ENCODE peak calls at places on chromosomes 6 and 20, in four cellular contexts. One of them, this sample, is unnamed.

GRCh38 chr20:25191689-25192088 is 3.8 kb upstream of the ENTPD6 start:
- DNase-seq in cardiac muscle cell: peak
- DNase-seq in HFFc6: no peak
- DNase-seq in transverse colon: no peak
- DNase-seq in this sample: no peak

GRCh38 chr6:123777554-123777953 is 26.1 kb upstream of the NKAIN2 start:
- DNase-seq in cardiac muscle cell: peak
- DNase-seq in HFFc6: no peak
- DNase-seq in transverse colon: no peak
- DNase-seq in this sample: no peak

GRCh38 chr20:24779886-24780285 is 169.2 kb upstream of the CST7 start:
- DNase-seq in cardiac muscle cell: no peak
- DNase-seq in HFFc6: no peak
- DNase-seq in transverse colon: no peak
- DNase-seq in this sample: no peak

GRCh38 chr6:136471372-136471771 is 78.8 kb downstream of the MAP7 start:
- DNase-seq in cardiac muscle cell: peak
- DNase-seq in HFFc6: no peak
- DNase-seq in transverse colon: no peak
- DNase-seq in this sample: no peak

GRCh38 chr20:57678340-57678739 is 31.5 kb downstream of the PMEPA1 start:
- DNase-seq in cardiac muscle cell: no peak
- DNase-seq in HFFc6: no peak
- DNase-seq in transverse colon: peak
- DNase-seq in this sample: no peak

GRCh38 chr6:54737247-54737646 is 109.3 kb upstream of the FAM83B start:
- DNase-seq in cardiac muscle cell: no peak
- DNase-seq in HFFc6: no peak
- DNase-seq in transverse colon: no peak
- DNase-seq in this sample: no peak

GRCh38 chr20:11891827-11892521 is 25.7 kb upstream of the BTBD3 start:
- DNase-seq in cardiac muscle cell: peak
- DNase-seq in HFFc6: peak
- DNase-seq in transverse colon: peak
- DNase-seq in this sample: peak

GRCh38 chr6:13120483-13121482 is 207.6 kb downstream of the TBC1D7 start:
- DNase-seq in cardiac muscle cell: peak
- DNase-seq in HFFc6: no peak
- DNase-seq in transverse colon: no peak
- DNase-seq in this sample: no peak

GRCh38 chr6:132816665-132817064 is 2.3 kb downstream of the RPS12 start:
- DNase-seq in cardiac muscle cell: no peak
- DNase-seq in HFFc6: no peak
- DNase-seq in transverse colon: no peak
- DNase-seq in this sample: no peak

GRCh38 chr6:122400121-122400450 is 634 bp downstream of the HSF2 start:
- DNase-seq in cardiac muscle cell: no peak
- DNase-seq in HFFc6: peak
- DNase-seq in transverse colon: no peak
- DNase-seq in this sample: no peak

GRCh38 chr6:77425676-77426075 is 37.6 kb downstream of the HTR1B start:
- DNase-seq in cardiac muscle cell: peak
- DNase-seq in HFFc6: no peak
- DNase-seq in transverse colon: no peak
- DNase-seq in this sample: no peak

GRCh38 chr6:77425216-77425615 is 38.1 kb downstream of the HTR1B start:
- DNase-seq in cardiac muscle cell: peak
- DNase-seq in HFFc6: no peak
- DNase-seq in transverse colon: no peak
- DNase-seq in this sample: no peak

GRCh38 chr6:77430506-77430905 is 32.8 kb downstream of the HTR1B start:
- DNase-seq in cardiac muscle cell: no peak
- DNase-seq in HFFc6: no peak
- DNase-seq in transverse colon: no peak
- DNase-seq in this sample: no peak

GRCh38 chr6:77424761-77425160 is 38.5 kb downstream of the HTR1B start:
- DNase-seq in cardiac muscle cell: peak
- DNase-seq in HFFc6: no peak
- DNase-seq in transverse colon: no peak
- DNase-seq in this sample: no peak
- TF ChIP-seq CTCF in cardiac muscle cell: no peak
- TF ChIP-seq CTCF in HFFc6: no peak
- TF ChIP-seq CTCF in transverse colon: no peak
- TF ChIP-seq CTCF in this sample: no peak

DNA sequence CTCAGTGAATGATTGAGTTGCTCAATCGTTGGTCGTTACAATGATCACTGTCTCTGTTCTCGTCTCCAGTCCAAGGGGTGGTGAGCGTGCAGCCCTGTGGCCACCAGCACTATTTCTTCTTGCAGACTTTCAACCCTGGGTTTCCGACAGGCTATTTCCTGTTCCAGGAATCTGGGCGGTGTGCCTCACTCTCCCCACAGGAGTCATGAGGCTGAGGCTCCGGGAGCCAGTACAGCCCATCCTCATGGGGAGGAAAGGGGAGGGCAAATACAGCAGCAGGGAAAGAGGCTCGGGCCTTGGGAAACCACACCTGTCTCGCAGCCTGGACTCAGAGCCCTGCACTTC is 28.8 kb downstream of the KIAA1755 start:
- DNase-seq in cardiac muscle cell: peak
- DNase-seq in HFFc6: no peak
- DNase-seq in transverse colon: no peak
- DNase-seq in this sample: no peak
- TF ChIP-seq CTCF in cardiac muscle cell: no peak
- TF ChIP-seq CTCF in HFFc6: no peak
- TF ChIP-seq CTCF in transverse colon: no peak
- TF ChIP-seq CTCF in this sample: no peak

GRCh38 chr20:51692806-51693400 is 75.3 kb downstream of the ATP9A start:
- DNase-seq in cardiac muscle cell: no peak
- DNase-seq in HFFc6: no peak
- DNase-seq in transverse colon: no peak
- DNase-seq in this sample: no peak
- TF ChIP-seq CTCF in cardiac muscle cell: no peak
- TF ChIP-seq CTCF in HFFc6: no peak
- TF ChIP-seq CTCF in transverse colon: no peak
- TF ChIP-seq CTCF in this sample: no peak

DNA sequence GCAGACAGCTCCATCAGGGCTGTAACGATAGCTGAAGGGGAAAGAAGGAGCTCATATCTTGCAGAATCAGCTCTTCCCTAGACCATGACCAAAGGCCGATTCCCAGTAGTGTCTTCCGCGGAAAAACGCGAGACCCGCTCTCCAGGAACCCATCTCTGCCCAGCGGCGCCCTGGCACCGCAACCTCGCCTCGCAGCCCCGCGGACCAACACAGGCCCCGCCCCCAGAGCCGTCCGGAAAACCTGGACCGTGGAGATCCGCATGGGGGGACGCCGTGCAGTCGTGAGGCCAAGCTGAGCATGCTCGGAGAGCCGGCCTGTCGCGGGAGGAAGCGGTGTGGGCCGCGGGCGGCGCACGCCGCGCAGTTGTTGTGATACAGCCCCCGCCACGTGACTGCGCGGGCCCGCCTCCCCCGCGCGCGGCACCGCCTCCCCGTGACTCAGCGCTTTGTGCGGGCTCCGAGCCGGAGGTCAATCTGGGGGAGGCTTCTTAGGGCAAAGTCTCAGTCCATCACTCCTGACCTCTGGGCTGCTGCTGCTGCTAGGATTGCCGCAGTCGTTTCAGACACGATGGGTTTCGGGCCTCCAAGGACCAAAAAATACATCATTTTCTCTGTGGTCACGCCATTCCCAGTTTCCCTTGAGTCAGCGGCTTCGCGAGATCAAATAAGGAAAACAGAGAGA is 3.1 kb upstream of the GCLC start:
- DNase-seq in cardiac muscle cell: peak
- DNase-seq in HFFc6: peak
- DNase-seq in transverse colon: peak
- DNase-seq in this sample: peak
- TF ChIP-seq CTCF in cardiac muscle cell: no peak
- TF ChIP-seq CTCF in HFFc6: no peak
- TF ChIP-seq CTCF in transverse colon: no peak
- TF ChIP-seq CTCF in this sample: no peak

GRCh38 chr6:42095776-42096541 is 45.6 kb downstream of the TAF8 start:
- DNase-seq in cardiac muscle cell: no peak
- DNase-seq in HFFc6: no peak
- DNase-seq in transverse colon: no peak
- DNase-seq in this sample: no peak
- TF ChIP-seq CTCF in cardiac muscle cell: peak
- TF ChIP-seq CTCF in HFFc6: peak
- TF ChIP-seq CTCF in transverse colon: no peak
- TF ChIP-seq CTCF in this sample: no peak

GRCh38 chr6:108168026-108168463 is 2.2 kb downstream of the NR2E1 start:
- DNase-seq in cardiac muscle cell: no peak
- DNase-seq in HFFc6: no peak
- DNase-seq in transverse colon: no peak
- DNase-seq in this sample: no peak

GRCh38 chr6:108169801-108170606 is 4.2 kb downstream of the NR2E1 start:
- DNase-seq in cardiac muscle cell: no peak
- DNase-seq in HFFc6: no peak
- DNase-seq in transverse colon: no peak
- DNase-seq in this sample: no peak

GRCh38 chr6:108168980-108169800 is 3.4 kb downstream of the NR2E1 start:
- DNase-seq in cardiac muscle cell: no peak
- DNase-seq in HFFc6: no peak
- DNase-seq in transverse colon: no peak
- DNase-seq in this sample: no peak

GRCh38 chr6:108167449-108167903 is 1.7 kb downstream of the NR2E1 start:
- DNase-seq in cardiac muscle cell: no peak
- DNase-seq in HFFc6: no peak
- DNase-seq in transverse colon: no peak
- DNase-seq in this sample: no peak

DNA sequence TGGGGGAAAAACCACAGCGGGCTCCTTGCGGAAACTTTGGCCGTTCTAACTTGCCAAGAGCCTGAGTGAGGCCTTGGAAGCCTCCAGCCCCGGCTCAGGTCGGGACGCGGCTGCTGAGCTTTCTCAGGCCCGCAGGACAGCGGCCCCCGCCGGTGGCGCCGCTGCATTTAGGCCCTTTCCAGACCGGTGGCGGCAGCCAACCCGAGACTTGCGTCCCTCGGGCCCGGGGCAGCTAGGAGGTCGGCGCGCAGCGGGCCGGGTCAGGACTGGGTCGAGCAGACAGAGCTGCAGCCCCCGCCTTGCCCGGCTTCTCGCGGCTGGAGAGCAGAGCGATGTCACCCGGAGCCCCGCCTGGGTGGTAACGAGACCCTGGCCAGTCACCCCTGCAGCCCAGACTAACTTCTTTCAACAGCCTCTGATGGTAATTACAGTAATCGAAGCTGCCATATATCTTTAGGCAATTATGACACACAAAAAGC is 2.7 kb downstream of the NR2E1 start:
- DNase-seq in cardiac muscle cell: peak
- DNase-seq in HFFc6: no peak
- DNase-seq in transverse colon: peak
- DNase-seq in this sample: peak
- TF ChIP-seq CTCF in cardiac muscle cell: no peak
- TF ChIP-seq CTCF in HFFc6: peak
- TF ChIP-seq CTCF in transverse colon: no peak
- TF ChIP-seq CTCF in this sample: peak

DNA sequence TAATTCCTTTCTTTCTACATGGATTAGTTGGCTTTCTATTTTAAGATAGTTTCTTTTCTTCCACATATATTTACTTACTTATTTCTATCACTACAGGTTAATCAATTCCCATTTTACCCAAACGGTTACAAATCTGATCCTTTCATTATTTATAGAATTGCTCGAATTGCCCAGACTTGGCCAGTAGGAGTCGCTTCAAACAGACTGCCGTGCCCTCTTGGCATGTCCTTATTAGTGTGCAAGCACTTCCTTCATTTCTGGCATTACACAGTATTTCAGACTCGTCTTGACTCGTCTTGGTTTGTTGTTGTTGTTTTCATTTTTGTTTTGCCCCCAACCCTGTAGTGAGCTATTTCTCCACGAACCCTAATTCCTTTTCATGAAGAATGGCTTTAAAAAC is 74.6 kb downstream of the SAMD3 start:
- DNase-seq in cardiac muscle cell: no peak
- DNase-seq in HFFc6: no peak
- DNase-seq in transverse colon: no peak
- DNase-seq in this sample: no peak
- TF ChIP-seq CTCF in cardiac muscle cell: peak
- TF ChIP-seq CTCF in HFFc6: peak
- TF ChIP-seq CTCF in transverse colon: no peak
- TF ChIP-seq CTCF in this sample: no peak

GRCh38 chr6:105178110-105178509 is 1.7 kb downstream of the POPDC3 start:
- DNase-seq in cardiac muscle cell: peak
- DNase-seq in HFFc6: peak
- DNase-seq in transverse colon: no peak
- DNase-seq in this sample: no peak

GRCh38 chr6:105181981-105182515 is 2.2 kb upstream of the POPDC3 start:
- DNase-seq in cardiac muscle cell: no peak
- DNase-seq in HFFc6: no peak
- DNase-seq in transverse colon: no peak
- DNase-seq in this sample: no peak

GRCh38 chr6:105178636-105179035 is 1.2 kb downstream of the POPDC3 start:
- DNase-seq in cardiac muscle cell: no peak
- DNase-seq in HFFc6: no peak
- DNase-seq in transverse colon: no peak
- DNase-seq in this sample: no peak

GRCh38 chr6:105177521-105177920 is 2.3 kb downstream of the POPDC3 start:
- DNase-seq in cardiac muscle cell: no peak
- DNase-seq in HFFc6: no peak
- DNase-seq in transverse colon: no peak
- DNase-seq in this sample: no peak

DNA sequence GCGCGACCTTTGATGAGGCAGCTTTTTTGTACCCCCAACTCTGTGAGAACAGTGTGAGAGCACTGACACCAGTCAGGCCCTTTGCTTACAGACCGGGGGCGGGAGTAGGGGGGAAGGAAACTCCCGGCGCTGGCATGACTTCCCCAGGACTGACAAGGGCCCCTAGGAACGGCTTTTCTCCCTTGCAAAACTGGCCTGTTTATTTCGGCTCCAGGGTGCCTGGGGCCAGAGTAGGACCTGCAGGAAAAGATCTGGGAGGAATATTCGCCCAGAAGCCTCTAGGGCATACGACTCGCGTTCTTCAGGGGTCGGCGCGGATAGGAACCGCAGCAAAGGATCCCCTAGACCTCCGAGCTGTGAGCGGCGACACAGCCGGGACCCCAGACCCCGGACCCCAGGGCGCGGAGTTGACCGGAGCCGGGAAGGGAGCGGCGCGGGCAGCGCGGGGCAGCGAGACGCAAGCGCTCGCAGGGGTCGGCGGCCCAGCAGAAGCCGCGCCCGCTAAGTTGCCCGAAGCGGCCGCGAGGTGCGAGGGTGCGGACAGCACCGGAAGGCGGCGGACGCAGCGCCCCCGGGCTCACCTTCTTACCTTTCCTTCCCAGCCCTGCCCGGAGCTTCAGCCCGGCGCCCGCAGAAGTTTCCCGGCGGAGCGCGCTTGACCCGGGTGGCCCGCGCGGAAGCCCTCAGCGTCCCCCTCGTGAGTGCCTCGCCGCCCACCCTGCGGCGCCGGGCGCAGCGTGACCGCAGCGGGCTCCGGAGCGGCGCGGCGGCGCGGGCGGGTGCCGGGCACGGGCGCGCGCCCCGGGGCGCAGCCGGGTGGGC is at the start of gene POPDC3:
- DNase-seq in cardiac muscle cell: peak
- DNase-seq in HFFc6: peak
- DNase-seq in transverse colon: peak
- DNase-seq in this sample: peak
- TF ChIP-seq CTCF in cardiac muscle cell: no peak
- TF ChIP-seq CTCF in HFFc6: peak
- TF ChIP-seq CTCF in transverse colon: no peak
- TF ChIP-seq CTCF in this sample: no peak

This sample was measured in hepatocyte.